ENCODE peak calls at places on chromosomes 3 and 15, in four cellular contexts. L is lower lobe of right lung, A is heart left ventricle, Q is ascending aorta. E is an unnamed sample.

GRCh38 chr3:134794950-134795775 is at the start of gene EPHB1:
- DNase-seq in L (peak; percentile 81), A (peak; percentile 80), Q (peak; percentile 87), E (peak; percentile 95)

GRCh38 chr3:123300056-123300455 is 98.3 kb downstream of the SEC22A start:
- DNase-seq in L (peak; percentile 29), A (no peak), Q (no peak), E (no peak)

GRCh38 chr3:15042936-15043335 is 22.2 kb downstream of the MRPS25 start:
- DNase-seq in L (no peak), A (no peak), Q (no peak), E (no peak)

GRCh38 chr3:195012571-195012970 is 258.4 kb downstream of the XXYLT1 start:
- DNase-seq in L (no peak), A (no peak), Q (peak; percentile 41), E (no peak)

GRCh38 chr3:10933958-10934481 is 58.5 kb upstream of the SLC6A1 start:
- DNase-seq in L (peak; percentile 45), A (no peak), Q (no peak), E (no peak)

GRCh38 chr15:92104069-92104468 is 250.6 kb downstream of the SLCO3A1 start:
- DNase-seq in L (no peak), A (no peak), Q (no peak), E (no peak)

GRCh38 chr3:194310060-194310481 is 41.1 kb downstream of the CPN2 start:
- DNase-seq in L (no peak), A (no peak), Q (no peak), E (no peak)

GRCh38 chr3:23376516-23377248 is 173.6 kb downstream of the UBE2E2 start:
- DNase-seq in L (no peak), A (no peak), Q (no peak), E (no peak)

GRCh38 chr15:67801142-67801541 is 24.2 kb upstream of the SKOR1 start:
- DNase-seq in L (no peak), A (no peak), Q (no peak), E (no peak)

GRCh38 chr3:23130406-23130805 is 72.7 kb upstream of the UBE2E2 start:
- DNase-seq in L (no peak), A (no peak), Q (no peak), E (no peak)

GRCh38 chr15:73602992-73603391 is 30.2 kb downstream of the NPTN start:
- DNase-seq in L (no peak), A (no peak), Q (no peak), E (no peak)
- H3K4me1 ChIP-seq in L (peaks cover 78% of the 10 kb centered on the region), A (peaks cover 87% of the 10 kb centered on the region), Q (peaks cover 82% of the 10 kb centered on the region), E (peaks cover 8% of the 10 kb centered on the region)

DNA sequence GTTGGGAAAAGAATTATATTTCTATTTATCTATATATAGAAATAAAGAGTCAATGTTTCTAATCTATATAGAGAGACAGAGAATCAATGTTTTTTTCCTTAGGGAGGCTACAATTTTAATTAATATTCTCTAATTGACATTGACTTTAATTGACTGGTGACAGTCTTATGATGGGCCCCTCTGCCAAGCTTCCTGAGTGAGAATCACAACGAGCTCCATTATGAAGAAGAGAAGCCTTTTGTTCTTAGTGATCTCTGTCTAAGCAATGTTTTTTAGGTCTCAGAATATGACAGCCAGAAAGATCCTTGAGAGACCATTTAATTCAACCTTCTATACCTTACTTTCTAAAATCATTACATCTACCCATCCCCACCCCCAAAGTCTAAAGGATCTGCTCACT is 70.9 kb downstream of the IGSF11 start:
- DNase-seq in L (no peak), A (no peak), Q (no peak), E (no peak)
- H3K27me3 ChIP-seq in L (no peaks in the 10 kb centered on the region), A (no peaks in the 10 kb centered on the region), Q (no peaks in the 10 kb centered on the region), E (no peaks in the 10 kb centered on the region)

DNA sequence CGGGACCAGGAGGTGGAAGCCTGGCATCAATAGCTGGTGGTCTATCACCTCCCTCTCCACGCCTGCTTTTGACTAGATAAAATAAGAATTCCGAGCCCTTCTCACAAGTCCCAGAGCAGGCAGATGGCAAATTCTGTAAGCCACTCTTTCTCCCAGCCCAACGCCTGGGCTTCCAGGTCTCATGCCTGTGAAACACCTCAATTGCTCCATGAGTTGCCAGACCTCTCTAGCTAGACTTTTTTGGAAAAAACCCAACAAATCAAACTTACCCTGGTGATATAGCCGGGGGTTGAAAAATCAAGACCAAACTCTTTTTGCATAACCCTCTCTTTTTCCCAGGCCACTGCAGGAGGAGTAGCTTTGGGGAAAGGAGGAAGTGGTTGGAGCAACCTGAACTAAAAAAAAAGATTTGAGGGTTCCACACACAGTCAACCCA is 7.0 kb downstream of the BHLHE40 start:
- DNase-seq in L (no peak), A (no peak), Q (no peak), E (no peak)
- H3K4me1 ChIP-seq in L (peaks cover 79% of the 10 kb centered on the region), A (peaks cover 75% of the 10 kb centered on the region), Q (peaks cover 58% of the 10 kb centered on the region), E (peaks cover 17% of the 10 kb centered on the region)

GRCh38 chr3:150956376-150956775 is 16.2 kb downstream of the CLRN1 start:
- DNase-seq in L (no peak), A (no peak), Q (no peak), E (no peak)
- H3K27me3 ChIP-seq in L (no peaks in the 10 kb centered on the region), A (peaks cover 3% of the 10 kb centered on the region), Q (no peaks in the 10 kb centered on the region), E (peaks cover 44% of the 10 kb centered on the region)

GRCh38 chr15:89685995-89686394 is 4.6 kb downstream of the PEX11A start:
- DNase-seq in L (no peak), A (no peak), Q (no peak), E (no peak)
- H3K4me1 ChIP-seq in L (peaks cover 12% of the 10 kb centered on the region), A (peaks cover 9% of the 10 kb centered on the region), Q (peaks cover 25% of the 10 kb centered on the region), E (no peaks in the 10 kb centered on the region)

GRCh38 chr15:98083203-98083910 is 122.9 kb downstream of the ARRDC4 start:
- DNase-seq in L (no peak), A (no peak), Q (no peak), E (no peak)

GRCh38 chr15:98085003-98085639 is 124.6 kb downstream of the ARRDC4 start:
- DNase-seq in L (no peak), A (no peak), Q (no peak), E (peak; percentile 45)
- H3K27me3 ChIP-seq in L (no peaks in the 10 kb centered on the region), A (no peaks in the 10 kb centered on the region), Q (no peaks in the 10 kb centered on the region), E (no peaks in the 10 kb centered on the region)

GRCh38 chr15:29637555-29637954 is 184.7 kb downstream of the TJP1 start:
- DNase-seq in L (no peak), A (no peak), Q (no peak), E (no peak)
- H3K4me1 ChIP-seq in L (no peaks in the 10 kb centered on the region), A (no peaks in the 10 kb centered on the region), Q (no peaks in the 10 kb centered on the region), E (no peaks in the 10 kb centered on the region)